ENCODE peak calls at places on chromosomes 12 and 14, in nine cellular contexts. R, P, J, U, V, O, F, A and C are unnamed samples.

GRCh38 chr12:34395056-34396005 is 373.0 kb downstream of the ALG10 start:
- DNase-seq in J (no peak), O (no peak), P (no peak), U (no peak), V (no peak), R (no peak), A (no peak), F (no peak), C (peak; percentile 4)

GRCh38 chr14:103576371-103577024 is 13.7 kb downstream of the COA8 start:
- DNase-seq in P (no peak), V (no peak), J (peak; percentile 93), F (no peak), O (no peak), R (peak; percentile 59), A (no peak), U (peak; percentile 41), C (peak; percentile 83)

GRCh38 chr12:114241973-114242434 is 163.9 kb downstream of the TBX5 start:
- DNase-seq in O (no peak), J (no peak), R (no peak), A (no peak), V (no peak), P (no peak), U (no peak), F (no peak), C (no peak)

GRCh38 chr12:93089805-93090569 is 160.9 kb upstream of the EEA1 start:
- DNase-seq in P (no peak), A (peak; percentile 20), U (no peak), J (peak; percentile 98), V (no peak), F (no peak), O (no peak), R (no peak), C (no peak)

GRCh38 chr14:55773297-55773696 is 193.3 kb downstream of the KTN1 start:
- DNase-seq in P (no peak), V (no peak), J (no peak), F (no peak), O (no peak), A (no peak), U (no peak), R (no peak), C (no peak)

GRCh38 chr12:106645465-106646330 is 62.9 kb downstream of the RFX4 start:
- DNase-seq in A (no peak), V (no peak), U (no peak), O (no peak), P (no peak), F (no peak), R (no peak), J (peak; percentile 2), C (no peak)

GRCh38 chr12:121090576-121091125 is 42.0 kb upstream of the P2RX7 start:
- DNase-seq in R (no peak), A (no peak), U (no peak), F (no peak), V (no peak), O (no peak), J (no peak), P (no peak), C (no peak)

GRCh38 chr14:35506927-35507326 is 27.0 kb upstream of the INSM2 start:
- DNase-seq in F (no peak), V (no peak), R (no peak), J (peak; percentile 25), A (no peak), O (no peak), P (no peak), U (no peak), C (no peak)

GRCh38 chr12:73240110-73240509 is 967.9 kb downstream of the TRHDE start:
- DNase-seq in U (no peak), F (no peak), P (no peak), J (no peak), A (no peak), O (no peak), R (no peak), V (no peak), C (no peak)

GRCh38 chr12:14930299-14930698 is 8.0 kb downstream of the ERP27 start:
- DNase-seq in J (peak; percentile 75), O (no peak), P (no peak), F (no peak), U (no peak), A (no peak), R (no peak), V (no peak), C (no peak)

GRCh38 chr12:69024907-69025306 is 91.9 kb upstream of the CPM start:
- DNase-seq in J (peak; percentile 26), A (no peak), O (no peak), P (no peak), R (no peak), F (no peak), U (no peak), V (no peak), C (no peak)

GRCh38 chr14:50768693-50769092 is 62.3 kb downstream of the NIN start:
- DNase-seq in F (no peak), P (no peak), O (no peak), V (no peak), A (no peak), U (no peak), R (no peak), J (peak; percentile 39), C (no peak)

GRCh38 chr12:101779200-101779599 is 39.9 kb upstream of the SYCP3 start:
- DNase-seq in V (no peak), U (no peak), P (no peak), F (no peak), R (no peak), O (no peak), J (no peak), A (no peak), C (no peak)

GRCh38 chr12:42332301-42332894 is 6.4 kb downstream of the PPHLN1 start:
- DNase-seq in A (peak; percentile 51), O (no peak), F (peak; percentile 16), V (peak; percentile 28), R (peak; percentile 40), J (peak; percentile 71), P (peak; percentile 30), U (no peak), C (peak; percentile 20)

GRCh38 chr12:50627491-50627890 is 122.7 kb downstream of the DIP2B start:
- DNase-seq in V (no peak), J (no peak), A (no peak), O (no peak), P (no peak), F (no peak), R (no peak), U (no peak), C (no peak)

GRCh38 chr12:62481843-62482540 is 15.4 kb downstream of the MON2 start:
- DNase-seq in J (no peak), V (no peak), U (no peak), R (no peak), P (no peak), O (no peak), F (no peak), A (no peak), C (no peak)

GRCh38 chr14:68333265-68333664 is 459.6 kb downstream of the ZFP36L1 start:
- DNase-seq in R (no peak), U (no peak), J (no peak), A (no peak), O (no peak), F (no peak), P (no peak), V (no peak), C (no peak)

GRCh38 chr12:127178039-127178438 is 1088.9 kb upstream of the TMEM132C start:
- DNase-seq in U (no peak), J (no peak), O (no peak), F (no peak), V (no peak), P (no peak), A (no peak), R (no peak), C (no peak)

GRCh38 chr14:78142994-78143393 is 27.2 kb upstream of the NRXN3 start:
- DNase-seq in J (no peak), O (no peak), R (no peak), A (no peak), P (no peak), F (no peak), U (no peak), V (no peak), C (no peak)